ENCODE peak calls at places on chromosomes 16 and 17, in four cellular contexts. Y is activated CD4-positive, alpha-beta T cell treated with anti-CD3 and anti-CD28 coated beads for 48 hours; N is naive B cell; D is midbrain. J is an unnamed sample.

GRCh38 chr17:47320879-47321502 is 2.8 kb upstream of the EFCAB13 start:
- DNase-seq in Y (no peak), N (no peak), D (no peak), J (no peak)

GRCh38 chr17:83067718-83068261 is 11.6 kb upstream of the METRNL start:
- DNase-seq in Y (no peak), N (no peak), D (no peak), J (no peak)

GRCh38 chr16:59545666-59546065 is 811.5 kb upstream of the GOT2 start:
- DNase-seq in Y (no peak), N (no peak), D (no peak), J (no peak)

GRCh38 chr17:58527306-58527705 is 12.9 kb upstream of the MTMR4 start:
- DNase-seq in Y (peak; percentile 22), N (no peak), D (no peak), J (no peak)

GRCh38 chr16:69404275-69404805 is 18.5 kb upstream of the TERF2 start:
- DNase-seq in Y (no peak), N (no peak), D (no peak), J (peak; percentile 54)

GRCh38 chr16:77782694-77783093 is 5.7 kb upstream of the VAT1L start:
- DNase-seq in Y (no peak), N (no peak), D (no peak), J (no peak)

GRCh38 chr16:13426279-13426678 is 493.7 kb upstream of the ERCC4 start:
- DNase-seq in Y (no peak), N (no peak), D (no peak), J (no peak)

GRCh38 chr16:46858151-46858550 is 26.0 kb upstream of the GPT2 start:
- DNase-seq in Y (no peak), N (no peak), D (no peak), J (no peak)

GRCh38 chr16:85934210-85934609 is 35.2 kb downstream of the IRF8 start:
- DNase-seq in Y (no peak), N (no peak), D (no peak), J (no peak)

GRCh38 chr16:67470314-67470713 is 10.6 kb downstream of the ATP6V0D1 start:
- DNase-seq in Y (no peak), N (no peak), D (peak; percentile 92), J (no peak)

GRCh38 chr16:4386452-4386813 is 14.8 kb downstream of the VASN start:
- DNase-seq in Y (no peak), N (no peak), D (no peak), J (no peak)

GRCh38 chr16:19130852-19131808 is 17.4 kb downstream of the ITPRIPL2 start:
- DNase-seq in Y (peak; percentile 17), N (no peak), D (peak; percentile 28), J (peak; percentile 82)

GRCh38 chr16:49776085-49776501 is 79.8 kb downstream of the ZNF423 start:
- DNase-seq in Y (no peak), N (no peak), D (peak; percentile 39), J (peak; percentile 93)

J was measured in SJSA1.